ENCODE peak calls at places on chromosomes 2 and 18, in seven cellular contexts. M, N, J, E, T, B and C are unnamed samples.

GRCh38 chr2:62870966-62871365 is 165.5 kb downstream of the EHBP1 start:
- DNase-seq in M (no peak), T (no peak), E (no peak), N (no peak), B (no peak), J (no peak), C (no peak)

GRCh38 chr2:130864830-130865229 is 28.1 kb downstream of the ARHGEF4 start:
- DNase-seq in J (no peak), N (no peak), T (peak), M (no peak), E (peak), B (peak), C (no peak)

GRCh38 chr18:48049757-48050156 is 119.3 kb upstream of the SMAD2 start:
- DNase-seq in J (no peak), B (peak), E (no peak), M (no peak), N (no peak), T (no peak), C (no peak)

GRCh38 chr2:3154146-3154545 is 223.5 kb downstream of the EIPR1 start:
- DNase-seq in E (no peak), B (no peak), M (no peak), J (no peak), N (no peak), T (no peak), C (no peak)

GRCh38 chr2:167652401-167652800 is 595.0 kb downstream of the STK39 start:
- DNase-seq in N (no peak), E (no peak), T (no peak), J (no peak), B (no peak), M (no peak), C (no peak)

GRCh38 chr2:143685439-143686078 is 556.3 kb downstream of the ARHGAP15 start:
- DNase-seq in T (no peak), E (no peak), M (no peak), N (no peak), J (no peak), B (no peak), C (no peak)

GRCh38 chr2:228801451-228801850 is 469.6 kb downstream of the PID1 start:
- DNase-seq in N (no peak), J (no peak), M (no peak), T (no peak), B (no peak), E (no peak), C (no peak)

GRCh38 chr2:213187833-213188532 is 36.6 kb upstream of the IKZF2 start:
- DNase-seq in M (peak), T (no peak), J (no peak), E (no peak), B (peak), N (no peak), C (no peak)

GRCh38 chr2:241680827-241681599 is 5.6 kb downstream of the DTYMK start:
- DNase-seq in B (peak), J (no peak), N (no peak), E (no peak), M (peak), T (peak), C (no peak)

GRCh38 chr2:229401126-229401865 is 130.2 kb upstream of the PID1 start:
- DNase-seq in E (no peak), N (no peak), M (no peak), J (no peak), T (no peak), B (no peak), C (no peak)

GRCh38 chr2:156434461-156435291 is 1.5 kb upstream of the GPD2 start:
- DNase-seq in T (no peak), J (no peak), M (no peak), N (no peak), B (no peak), E (no peak), C (no peak)

GRCh38 chr2:224729435-224729834 is 13.3 kb upstream of the CCDC195 start:
- DNase-seq in E (no peak), M (no peak), B (no peak), T (no peak), N (no peak), J (no peak), C (no peak)

GRCh38 chr2:147560810-147561521 is 283.9 kb upstream of the ACVR2A start:
- DNase-seq in T (no peak), E (no peak), J (no peak), M (no peak), N (no peak), B (no peak), C (no peak)

GRCh38 chr2:29562319-29562718 is 359.1 kb downstream of the ALK start:
- DNase-seq in T (no peak), J (no peak), M (no peak), B (no peak), E (no peak), N (no peak), C (no peak)

DNA sequence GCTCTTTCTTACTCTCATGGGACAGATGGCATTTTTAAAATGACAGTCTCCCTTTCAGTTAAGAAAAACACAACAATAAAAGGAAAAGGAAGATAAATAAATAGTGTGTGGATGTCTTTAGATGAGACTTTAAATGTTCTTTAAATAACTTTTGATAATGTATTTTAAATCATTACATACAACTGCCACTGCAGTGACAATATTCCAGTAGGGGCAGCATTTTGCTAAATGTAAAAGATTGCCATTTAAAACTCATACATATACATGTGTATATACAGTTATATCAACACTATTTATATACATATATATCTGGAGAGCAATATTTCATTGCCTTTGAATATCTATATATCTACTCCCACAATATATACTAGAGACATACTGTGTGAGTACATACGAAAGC is 90.7 kb downstream of the INO80D start:
- DNase-seq in T (no peak), J (no peak), E (no peak), B (no peak), M (no peak), N (no peak), C (no peak)
- TF ChIP-seq CTCF in T (no peak), J (no peak), E (no peak), B (peak), M (peak), N (no peak), C (peak)

GRCh38 chr18:74632856-74633255 is 35.2 kb downstream of the ZNF407 start:
- DNase-seq in E (no peak), J (no peak), B (no peak), T (no peak), N (no peak), M (no peak), C (no peak)
- TF ChIP-seq CTCF in E (no peak), J (no peak), B (no peak), T (no peak), N (no peak), M (no peak), C (no peak)

GRCh38 chr2:232588031-232588430 is 37.5 kb downstream of the EIF4E2 start:
- DNase-seq in E (no peak), B (no peak), M (no peak), J (no peak), N (no peak), T (no peak), C (no peak)

GRCh38 chr2:232588680-232589585 is 38.4 kb downstream of the EIF4E2 start:
- DNase-seq in T (peak), E (peak), N (peak), M (no peak), B (peak), J (no peak), C (no peak)

GRCh38 chr2:232593931-232594330 is 39.5 kb upstream of the EFHD1 start:
- DNase-seq in J (no peak), M (no peak), B (no peak), E (no peak), T (no peak), N (no peak), C (no peak)

GRCh38 chr2:232597362-232598079 is 35.9 kb upstream of the EFHD1 start:
- DNase-seq in B (no peak), J (no peak), M (no peak), T (no peak), E (no peak), N (no peak), C (no peak)

GRCh38 chr2:232592687-232593407 is 40.6 kb upstream of the EFHD1 start:
- DNase-seq in T (no peak), M (peak), B (peak), J (no peak), E (no peak), N (no peak), C (no peak)
- TF ChIP-seq CTCF in T (no peak), M (peak), B (peak), J (no peak), E (no peak), N (no peak), C (peak)

DNA sequence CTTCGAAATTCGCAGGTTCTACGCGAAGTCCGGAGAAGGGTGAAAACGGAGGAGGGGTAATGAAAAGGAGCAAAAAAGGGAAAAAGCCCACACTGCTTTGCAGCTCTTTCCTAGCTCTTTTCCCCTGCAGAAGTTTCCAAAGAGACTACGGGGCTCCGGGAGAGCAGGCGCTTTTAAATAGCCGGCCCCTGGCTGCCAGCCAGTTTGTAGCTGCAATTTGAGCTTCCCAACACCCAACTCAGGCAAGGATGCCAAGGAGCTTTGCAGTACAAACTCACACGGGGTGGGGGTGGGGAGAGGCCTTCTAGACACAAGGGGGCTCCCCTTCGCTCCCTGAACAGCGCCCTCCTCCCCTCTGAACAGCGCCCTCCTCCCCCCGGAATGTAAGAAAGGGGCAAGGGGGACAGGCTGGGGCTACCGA is at the start of gene IGFBP5:
- DNase-seq in N (peak), E (peak), M (no peak), J (peak), B (no peak), T (peak), C (no peak)
- TF ChIP-seq CTCF in N (no peak), E (no peak), M (no peak), J (no peak), B (no peak), T (no peak), C (peak)

DNA sequence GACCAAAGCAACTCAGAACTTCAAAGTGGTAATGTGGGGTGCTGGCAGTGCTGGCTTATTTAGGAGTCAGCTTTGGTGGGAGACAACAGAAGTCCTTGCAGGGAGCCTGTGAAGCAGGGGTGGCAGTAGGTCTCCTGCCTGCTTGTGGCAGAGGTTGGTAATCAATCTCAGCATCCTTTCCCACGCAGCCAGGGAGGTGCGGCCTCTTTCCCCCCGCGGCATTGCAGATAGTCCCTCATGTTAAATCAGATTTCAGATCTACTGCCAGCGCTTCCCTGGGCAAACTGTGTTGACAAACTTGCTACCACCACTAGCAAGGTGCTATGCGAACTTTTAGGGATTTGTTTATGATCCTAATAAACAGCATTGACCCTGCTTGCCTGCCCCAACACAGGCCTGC is 77.9 kb upstream of the MCFD2 start:
- DNase-seq in N (no peak), M (no peak), J (no peak), T (no peak), E (no peak), B (no peak), C (no peak)
- TF ChIP-seq CTCF in N (no peak), M (no peak), J (no peak), T (no peak), E (no peak), B (no peak), C (no peak)